ENCODE peak calls at places on chromosome 10, in ten cellular contexts. One of them, this sample, is unnamed.

GRCh38 chr10:120586471-120586872 is 129.4 kb downstream of the PLPP4 start:
- DNase-seq in spleen: no peak
- DNase-seq in GM23338: no peak
- DNase-seq in prostate gland: no peak
- DNase-seq in suprapubic skin: no peak
- DNase-seq in HepG2: no peak
- DNase-seq in SK-N-SH: no peak
- DNase-seq in sigmoid colon: no peak
- DNase-seq in HL-60: no peak
- DNase-seq in HCT116: no peak
- DNase-seq in this sample: no peak

GRCh38 chr10:110311357-110311949 is 6.7 kb upstream of the SMNDC1 start:
- DNase-seq in prostate gland: no peak
- DNase-seq in HepG2: peak; percentile 42
- DNase-seq in GM23338: peak; percentile 87
- DNase-seq in HCT116: peak; percentile 80
- DNase-seq in suprapubic skin: no peak
- DNase-seq in SK-N-SH: peak; percentile 64
- DNase-seq in spleen: no peak
- DNase-seq in HL-60: no peak
- DNase-seq in sigmoid colon: no peak
- DNase-seq in this sample: peak; percentile 57

GRCh38 chr10:82811621-82812020 is 936.6 kb downstream of the NRG3 start:
- DNase-seq in HL-60: peak; percentile 11
- DNase-seq in HCT116: no peak
- DNase-seq in GM23338: peak; percentile 65
- DNase-seq in SK-N-SH: peak; percentile 11
- DNase-seq in suprapubic skin: no peak
- DNase-seq in spleen: no peak
- DNase-seq in HepG2: no peak
- DNase-seq in sigmoid colon: no peak
- DNase-seq in prostate gland: no peak
- DNase-seq in this sample: no peak

GRCh38 chr10:184911-185310 is 49.7 kb downstream of the ZMYND11 start:
- DNase-seq in GM23338: no peak
- DNase-seq in sigmoid colon: no peak
- DNase-seq in HepG2: no peak
- DNase-seq in HL-60: no peak
- DNase-seq in SK-N-SH: no peak
- DNase-seq in suprapubic skin: no peak
- DNase-seq in prostate gland: no peak
- DNase-seq in HCT116: no peak
- DNase-seq in spleen: no peak
- DNase-seq in this sample: no peak

GRCh38 chr10:97013568-97013967 is 172.2 kb downstream of the SLIT1 start:
- DNase-seq in spleen: no peak
- DNase-seq in HCT116: no peak
- DNase-seq in sigmoid colon: no peak
- DNase-seq in suprapubic skin: no peak
- DNase-seq in SK-N-SH: no peak
- DNase-seq in prostate gland: no peak
- DNase-seq in HepG2: no peak
- DNase-seq in HL-60: no peak
- DNase-seq in GM23338: no peak
- DNase-seq in this sample: peak; percentile 8

GRCh38 chr10:119252051-119252465 is 44.7 kb downstream of the GRK5 start:
- DNase-seq in HepG2: peak; percentile 75
- DNase-seq in suprapubic skin: no peak
- DNase-seq in HCT116: no peak
- DNase-seq in sigmoid colon: no peak
- DNase-seq in prostate gland: no peak
- DNase-seq in spleen: peak; percentile 50
- DNase-seq in HL-60: no peak
- DNase-seq in GM23338: no peak
- DNase-seq in SK-N-SH: peak; percentile 70
- DNase-seq in this sample: no peak

GRCh38 chr10:19638173-19638872 is 177.9 kb upstream of the PLXDC2 start:
- DNase-seq in SK-N-SH: no peak
- DNase-seq in HCT116: no peak
- DNase-seq in prostate gland: no peak
- DNase-seq in HL-60: peak; percentile 5
- DNase-seq in GM23338: no peak
- DNase-seq in spleen: no peak
- DNase-seq in sigmoid colon: no peak
- DNase-seq in HepG2: peak; percentile 66
- DNase-seq in suprapubic skin: no peak
- DNase-seq in this sample: no peak

GRCh38 chr10:43201545-43202131 is 63.4 kb downstream of the CSGALNACT2 start:
- DNase-seq in suprapubic skin: no peak
- DNase-seq in GM23338: no peak
- DNase-seq in HepG2: no peak
- DNase-seq in HCT116: no peak
- DNase-seq in sigmoid colon: peak; percentile 53
- DNase-seq in SK-N-SH: peak; percentile 16
- DNase-seq in spleen: peak; percentile 79
- DNase-seq in prostate gland: no peak
- DNase-seq in HL-60: peak; percentile 29
- DNase-seq in this sample: peak; percentile 23

GRCh38 chr10:114779803-114780609 is 41.6 kb upstream of the FHIP2A start:
- DNase-seq in GM23338: no peak
- DNase-seq in prostate gland: peak; percentile 73
- DNase-seq in spleen: no peak
- DNase-seq in suprapubic skin: no peak
- DNase-seq in HCT116: peak; percentile 76
- DNase-seq in HepG2: peak; percentile 3
- DNase-seq in HL-60: no peak
- DNase-seq in sigmoid colon: no peak
- DNase-seq in SK-N-SH: no peak
- DNase-seq in this sample: no peak

GRCh38 chr10:103747193-103747865 is 108.0 kb downstream of the SH3PXD2A start:
- DNase-seq in SK-N-SH: no peak
- DNase-seq in HCT116: no peak
- DNase-seq in sigmoid colon: no peak
- DNase-seq in suprapubic skin: no peak
- DNase-seq in prostate gland: no peak
- DNase-seq in HepG2: no peak
- DNase-seq in GM23338: no peak
- DNase-seq in HL-60: no peak
- DNase-seq in spleen: no peak
- DNase-seq in this sample: no peak

GRCh38 chr10:132146941-132147915 is 39.5 kb upstream of the DPYSL4 start:
- DNase-seq in HCT116: no peak
- DNase-seq in HepG2: no peak
- DNase-seq in SK-N-SH: no peak
- DNase-seq in suprapubic skin: no peak
- DNase-seq in GM23338: no peak
- DNase-seq in prostate gland: no peak
- DNase-seq in sigmoid colon: peak; percentile 36
- DNase-seq in spleen: peak; percentile 48
- DNase-seq in HL-60: no peak
- DNase-seq in this sample: no peak

GRCh38 chr10:52818019-52818418 is 45.4 kb upstream of the MBL2 start:
- DNase-seq in SK-N-SH: peak; percentile 6
- DNase-seq in suprapubic skin: no peak
- DNase-seq in HepG2: peak; percentile 51
- DNase-seq in HCT116: peak; percentile 41
- DNase-seq in GM23338: peak; percentile 90
- DNase-seq in sigmoid colon: no peak
- DNase-seq in spleen: no peak
- DNase-seq in HL-60: peak; percentile 1
- DNase-seq in prostate gland: no peak
- DNase-seq in this sample: no peak

GRCh38 chr10:73584737-73585136 is 6.4 kb downstream of the USP54 start:
- DNase-seq in SK-N-SH: no peak
- DNase-seq in HCT116: no peak
- DNase-seq in HL-60: no peak
- DNase-seq in sigmoid colon: no peak
- DNase-seq in HepG2: peak; percentile 30
- DNase-seq in suprapubic skin: no peak
- DNase-seq in GM23338: no peak
- DNase-seq in spleen: no peak
- DNase-seq in prostate gland: no peak
- DNase-seq in this sample: no peak

GRCh38 chr10:132376394-132376851 is 20.6 kb upstream of the PWWP2B start:
- DNase-seq in suprapubic skin: peak; percentile 32
- DNase-seq in SK-N-SH: no peak
- DNase-seq in sigmoid colon: peak; percentile 54
- DNase-seq in HCT116: no peak
- DNase-seq in HepG2: no peak
- DNase-seq in HL-60: no peak
- DNase-seq in prostate gland: no peak
- DNase-seq in GM23338: no peak
- DNase-seq in spleen: peak; percentile 64
- DNase-seq in this sample: no peak

GRCh38 chr10:16991011-16991410 is 138.6 kb downstream of the CUBN start:
- DNase-seq in prostate gland: no peak
- DNase-seq in HCT116: no peak
- DNase-seq in HL-60: no peak
- DNase-seq in HepG2: no peak
- DNase-seq in GM23338: no peak
- DNase-seq in SK-N-SH: no peak
- DNase-seq in spleen: no peak
- DNase-seq in suprapubic skin: no peak
- DNase-seq in sigmoid colon: no peak
- DNase-seq in this sample: no peak

GRCh38 chr10:104893711-104894110 is 252.6 kb downstream of the SORCS3 start:
- DNase-seq in HL-60: no peak
- DNase-seq in HepG2: no peak
- DNase-seq in spleen: no peak
- DNase-seq in GM23338: no peak
- DNase-seq in SK-N-SH: no peak
- DNase-seq in HCT116: no peak
- DNase-seq in sigmoid colon: no peak
- DNase-seq in prostate gland: no peak
- DNase-seq in suprapubic skin: no peak
- DNase-seq in this sample: no peak

GRCh38 chr10:12344375-12345110 is 4.8 kb upstream of the CAMK1D start:
- DNase-seq in HL-60: no peak
- DNase-seq in SK-N-SH: no peak
- DNase-seq in sigmoid colon: no peak
- DNase-seq in prostate gland: no peak
- DNase-seq in GM23338: no peak
- DNase-seq in HCT116: no peak
- DNase-seq in spleen: no peak
- DNase-seq in suprapubic skin: no peak
- DNase-seq in HepG2: no peak
- DNase-seq in this sample: no peak

GRCh38 chr10:13651969-13652720 is 65.4 kb downstream of the PRPF18 start:
- DNase-seq in HepG2: no peak
- DNase-seq in GM23338: no peak
- DNase-seq in spleen: no peak
- DNase-seq in sigmoid colon: no peak
- DNase-seq in SK-N-SH: no peak
- DNase-seq in suprapubic skin: no peak
- DNase-seq in prostate gland: no peak
- DNase-seq in HCT116: no peak
- DNase-seq in HL-60: no peak
- DNase-seq in this sample: no peak

GRCh38 chr10:28710227-28710889 is 33.0 kb downstream of the BAMBI start:
- DNase-seq in spleen: no peak
- DNase-seq in HCT116: no peak
- DNase-seq in prostate gland: no peak
- DNase-seq in SK-N-SH: no peak
- DNase-seq in HL-60: no peak
- DNase-seq in GM23338: no peak
- DNase-seq in suprapubic skin: no peak
- DNase-seq in sigmoid colon: no peak
- DNase-seq in HepG2: no peak
- DNase-seq in this sample: no peak

GRCh38 chr10:101222683-101223273 is 6.5 kb downstream of the LBX1 start:
- DNase-seq in GM23338: peak; percentile 49
- DNase-seq in spleen: no peak
- DNase-seq in HL-60: no peak
- DNase-seq in suprapubic skin: no peak
- DNase-seq in HCT116: no peak
- DNase-seq in SK-N-SH: peak; percentile 65
- DNase-seq in sigmoid colon: no peak
- DNase-seq in prostate gland: no peak
- DNase-seq in HepG2: no peak
- DNase-seq in this sample: no peak
- H3K4me3 ChIP-seq in GM23338: peak overlapping the region; percentile 30
- H3K4me3 ChIP-seq in spleen: peak overlapping the region; percentile 32
- H3K4me3 ChIP-seq in HL-60: peak overlapping the region; percentile 32
- H3K4me3 ChIP-seq in suprapubic skin: peak overlapping the region; percentile 54
- H3K4me3 ChIP-seq in HCT116: no peak overlapping the region
- H3K4me3 ChIP-seq in SK-N-SH: peak overlapping the region; percentile 35
- H3K4me3 ChIP-seq in sigmoid colon: peak overlapping the region; percentile 13
- H3K4me3 ChIP-seq in prostate gland: peak overlapping the region; percentile 15
- H3K4me3 ChIP-seq in HepG2: no peak overlapping the region
- H3K4me3 ChIP-seq in this sample: peak overlapping the region; percentile 43

DNA sequence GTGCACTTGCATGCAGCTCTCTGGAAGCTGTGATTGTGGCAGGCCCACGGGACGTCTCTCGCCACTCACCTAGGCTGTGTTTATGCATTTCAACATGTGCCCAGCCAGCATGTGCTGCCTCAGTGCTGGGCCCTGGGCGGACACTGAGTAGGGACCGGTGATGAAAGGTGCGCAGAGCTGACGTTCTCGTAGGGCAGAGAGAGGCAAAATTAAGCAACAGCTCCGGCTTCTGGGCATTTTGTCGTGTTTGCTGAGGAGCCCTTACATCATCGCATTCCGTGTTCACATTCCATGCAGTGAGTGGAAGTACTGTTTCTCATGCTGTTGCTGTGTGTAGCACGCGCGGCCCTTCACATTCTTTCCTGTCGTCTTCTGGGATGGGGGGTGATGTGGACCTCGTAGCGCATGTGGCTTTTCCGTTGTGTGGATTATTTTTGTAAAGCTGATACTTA is 50.5 kb downstream of the PRF1 start:
- DNase-seq in prostate gland: no peak
- DNase-seq in SK-N-SH: no peak
- DNase-seq in GM23338: no peak
- DNase-seq in suprapubic skin: no peak
- DNase-seq in HL-60: no peak
- DNase-seq in sigmoid colon: peak; percentile 80
- DNase-seq in HCT116: no peak
- DNase-seq in spleen: no peak
- DNase-seq in HepG2: peak; percentile 80
- DNase-seq in this sample: no peak
- TF ChIP-seq POLR2AphosphoS5 in prostate gland: no peak
- TF ChIP-seq POLR2AphosphoS5 in SK-N-SH: no peak
- TF ChIP-seq POLR2AphosphoS5 in GM23338: no peak
- TF ChIP-seq POLR2AphosphoS5 in suprapubic skin: no peak
- TF ChIP-seq POLR2AphosphoS5 in HL-60: no peak
- TF ChIP-seq POLR2AphosphoS5 in sigmoid colon: no peak
- TF ChIP-seq POLR2AphosphoS5 in HCT116: no peak
- TF ChIP-seq POLR2AphosphoS5 in spleen: no peak
- TF ChIP-seq POLR2AphosphoS5 in HepG2: no peak
- TF ChIP-seq POLR2AphosphoS5 in this sample: peak; percentile 71

GRCh38 chr10:5810235-5810634 is 3.0 kb downstream of the GDI2 start:
- DNase-seq in HL-60: no peak
- DNase-seq in SK-N-SH: no peak
- DNase-seq in sigmoid colon: no peak
- DNase-seq in HCT116: no peak
- DNase-seq in spleen: no peak
- DNase-seq in prostate gland: no peak
- DNase-seq in HepG2: no peak
- DNase-seq in suprapubic skin: no peak
- DNase-seq in GM23338: no peak
- DNase-seq in this sample: no peak
- H3K4me3 ChIP-seq in HL-60: peak overlapping the region; percentile 6
- H3K4me3 ChIP-seq in SK-N-SH: peak overlapping the region; percentile 9
- H3K4me3 ChIP-seq in sigmoid colon: no peak overlapping the region
- H3K4me3 ChIP-seq in HCT116: no peak overlapping the region
- H3K4me3 ChIP-seq in spleen: no peak overlapping the region
- H3K4me3 ChIP-seq in prostate gland: no peak overlapping the region
- H3K4me3 ChIP-seq in HepG2: peak overlapping the region; percentile 89
- H3K4me3 ChIP-seq in suprapubic skin: peak overlapping the region; percentile 100
- H3K4me3 ChIP-seq in GM23338: peak overlapping the region; percentile 73
- H3K4me3 ChIP-seq in this sample: peak overlapping the region; percentile 96

GRCh38 chr10:125344573-125345121 is 184.3 kb upstream of the CTBP2 start:
- DNase-seq in spleen: no peak
- DNase-seq in SK-N-SH: peak; percentile 21
- DNase-seq in HepG2: no peak
- DNase-seq in HCT116: no peak
- DNase-seq in suprapubic skin: no peak
- DNase-seq in GM23338: no peak
- DNase-seq in prostate gland: no peak
- DNase-seq in HL-60: no peak
- DNase-seq in sigmoid colon: no peak
- DNase-seq in this sample: peak; percentile 50
- TF ChIP-seq POLR2AphosphoS5 in spleen: no peak
- TF ChIP-seq POLR2AphosphoS5 in SK-N-SH: no peak
- TF ChIP-seq POLR2AphosphoS5 in HepG2: no peak
- TF ChIP-seq POLR2AphosphoS5 in HCT116: no peak
- TF ChIP-seq POLR2AphosphoS5 in suprapubic skin: no peak
- TF ChIP-seq POLR2AphosphoS5 in GM23338: no peak
- TF ChIP-seq POLR2AphosphoS5 in prostate gland: no peak
- TF ChIP-seq POLR2AphosphoS5 in HL-60: no peak
- TF ChIP-seq POLR2AphosphoS5 in sigmoid colon: no peak
- TF ChIP-seq POLR2AphosphoS5 in this sample: no peak

This sample was measured in stomach.